ENCODE peak calls at places on chromosomes 1 and 21, in four cellular contexts. L is T-helper 17 cell, X is lower lobe of right lung, R is AG08396. W is an unnamed sample.

GRCh38 chr21:42469272-42469671 is 26.8 kb downstream of the RSPH1 start:
- DNase-seq in L (no peak), R (no peak), X (no peak), W (peak; percentile 36)

GRCh38 chr21:16579538-16579937 is 849.8 kb downstream of the USP25 start:
- DNase-seq in X (no peak), R (no peak), L (no peak), W (no peak)

GRCh38 chr1:33182452-33182851 is 609 bp upstream of the TRIM62 start:
- DNase-seq in L (no peak), R (no peak), X (no peak), W (peak; percentile 20)

GRCh38 chr1:158552296-158552695 is 1.9 kb downstream of the OR6Y1 start:
- DNase-seq in X (no peak), R (no peak), L (no peak), W (no peak)

GRCh38 chr21:44751186-44751798 is 39.9 kb upstream of the TSPEAR start:
- DNase-seq in X (no peak), L (no peak), R (no peak), W (no peak)

GRCh38 chr1:62509028-62509427 is 72.2 kb downstream of the USP1 start:
- DNase-seq in L (no peak), X (no peak), R (no peak), W (no peak)

GRCh38 chr1:211935448-211935970 is 99.8 kb downstream of the INTS7 start:
- DNase-seq in R (no peak), L (no peak), X (no peak), W (peak; percentile 84)

GRCh38 chr21:45269861-45270260 is 17.8 kb downstream of the POFUT2 start:
- DNase-seq in R (no peak), L (no peak), X (no peak), W (no peak)

GRCh38 chr1:234541281-234541975 is 62.4 kb upstream of the TARBP1 start:
- DNase-seq in R (no peak), X (no peak), L (no peak), W (no peak)

GRCh38 chr1:61247881-61248752 is 165.8 kb downstream of the NFIA start:
- DNase-seq in L (no peak), R (no peak), X (no peak), W (no peak)

GRCh38 chr1:218330043-218330623 is 15.0 kb upstream of the TGFB2 start:
- DNase-seq in R (peak; percentile 60), X (no peak), L (no peak), W (peak; percentile 52)

GRCh38 chr21:29217818-29218252 is 80.9 kb upstream of the BACH1 start:
- DNase-seq in X (no peak), L (no peak), R (peak; percentile 47), W (no peak)

GRCh38 chr1:168709896-168710305 is 19.1 kb downstream of the DPT start:
- DNase-seq in L (no peak), X (no peak), R (peak; percentile 9), W (no peak)